ENCODE peak calls at places on chromosome 14, in eight cellular contexts. I is PC-3, Z is cardiac muscle cell, E is transverse colon, N is mucosa of descending colon, H is astrocyte of the spinal cord, C is right lobe of liver, Q is HFF-Myc. Y is an unnamed sample.

GRCh38 chr14:96682401-96682800 is 114.8 kb upstream of the VRK1 start:
- DNase-seq in E (no peak), I (peak; percentile 9), Q (no peak), C (no peak), Z (no peak), H (no peak), N (no peak), Y (no peak)

GRCh38 chr14:101193126-101193844 is 289.8 kb upstream of the RTL1 start:
- DNase-seq in H (no peak), E (no peak), N (no peak), I (no peak), Z (no peak), C (peak; percentile 28), Q (no peak), Y (no peak)

GRCh38 chr14:100840751-100841444 is 15.0 kb downstream of the MEG3 start:
- DNase-seq in N (no peak), C (no peak), I (no peak), H (no peak), Z (no peak), Q (no peak), E (no peak), Y (no peak)

GRCh38 chr14:90608925-90609324 is 207.3 kb downstream of the TTC7B start:
- DNase-seq in I (no peak), Z (no peak), Q (no peak), E (no peak), H (peak; percentile 44), N (no peak), C (no peak), Y (no peak)

GRCh38 chr14:88552859-88553258 is 1.9 kb downstream of the PTPN21 start:
- DNase-seq in C (no peak), H (no peak), N (no peak), Z (no peak), E (no peak), Q (no peak), I (no peak), Y (no peak)

GRCh38 chr14:38065101-38065762 is 142.5 kb upstream of the SSTR1 start:
- DNase-seq in C (no peak), N (no peak), Z (no peak), E (no peak), Q (no peak), H (no peak), I (no peak), Y (no peak)

GRCh38 chr14:24156840-24157239 is 4.2 kb upstream of the IRF9 start:
- DNase-seq in I (no peak), Q (no peak), H (no peak), N (no peak), E (no peak), Z (no peak), C (no peak), Y (no peak)

GRCh38 chr14:61183486-61183885 is 97.7 kb downstream of the TMEM30B start:
- DNase-seq in C (no peak), I (no peak), E (no peak), Q (no peak), H (peak; percentile 50), N (no peak), Z (peak; percentile 44), Y (no peak)

GRCh38 chr14:43872222-43872621 is 634.9 kb downstream of the FSCB start:
- DNase-seq in E (no peak), Q (no peak), Z (no peak), C (no peak), H (no peak), I (no peak), N (no peak), Y (no peak)

GRCh38 chr14:95254356-95254755 is 65.4 kb downstream of the CLMN start:
- DNase-seq in I (no peak), Z (peak; percentile 46), N (no peak), Q (no peak), C (no peak), H (no peak), E (no peak), Y (no peak)

GRCh38 chr14:48008646-48009045 is 333.2 kb upstream of the MDGA2 start:
- DNase-seq in H (no peak), C (no peak), Z (no peak), E (no peak), N (no peak), I (no peak), Q (no peak), Y (no peak)

GRCh38 chr14:64788706-64789105 is 84.5 kb downstream of the PLEKHG3 start:
- DNase-seq in C (no peak), Z (peak; percentile 84), I (peak; percentile 94), Q (peak; percentile 78), E (no peak), N (no peak), H (peak; percentile 88), Y (peak; percentile 88)

DNA sequence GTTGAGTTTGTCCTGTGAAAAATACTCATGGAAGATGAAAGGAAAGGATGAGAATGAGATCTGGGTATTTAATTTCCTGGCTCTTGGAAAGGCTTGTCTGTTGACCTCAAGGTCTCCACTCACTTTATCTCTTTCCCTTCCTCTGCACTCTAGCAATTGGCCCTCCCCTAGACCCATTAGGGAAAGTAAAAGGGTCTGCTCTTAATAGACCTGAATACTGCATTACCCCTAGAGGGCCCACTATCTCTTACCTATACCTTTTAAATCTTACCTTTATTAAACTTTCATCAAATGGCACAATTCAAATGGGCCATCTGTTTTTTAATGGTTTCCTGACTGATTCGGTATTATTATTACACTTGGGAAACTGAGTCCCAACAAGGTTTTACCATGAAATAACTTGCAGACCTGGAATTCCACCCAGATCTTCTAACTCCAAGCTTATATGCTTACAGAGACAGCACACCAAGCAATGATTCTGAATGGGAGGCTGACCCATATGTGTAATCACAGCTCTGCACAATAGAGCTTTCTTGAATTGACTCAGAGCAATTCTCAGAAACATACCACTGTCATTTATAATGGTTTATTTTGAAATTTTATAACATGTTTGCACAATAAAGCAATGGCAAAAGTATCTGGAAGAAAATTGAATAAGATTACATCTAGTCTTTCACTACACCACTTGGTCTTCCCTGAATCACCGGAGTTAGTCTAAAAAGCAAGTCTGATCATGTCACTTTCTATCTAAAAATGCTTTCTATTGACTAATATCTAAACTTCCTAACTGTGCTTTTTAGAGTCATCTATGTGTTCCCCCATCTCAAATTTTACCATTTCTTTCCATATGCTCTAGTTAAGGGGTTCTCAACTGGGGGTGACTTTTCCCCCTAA is 618.5 kb downstream of the NRXN3 start:
- DNase-seq in I (no peak), H (no peak), Z (no peak), E (no peak), Q (no peak), N (no peak), C (no peak), Y (no peak)
- TF ChIP-seq CTCF in I (no peak), H (no peak), Z (no peak), E (no peak), Q (no peak), N (no peak), C (no peak), Y (no peak)

GRCh38 chr14:105086833-105087307 is 21.6 kb upstream of the GPR132 start:
- DNase-seq in Z (peak; percentile 84), I (peak; percentile 84), H (peak; percentile 78), C (peak; percentile 73), Q (no peak), N (peak; percentile 88), E (peak; percentile 80), Y (no peak)

GRCh38 chr14:105088812-105089745 is 23.8 kb upstream of the GPR132 start:
- DNase-seq in E (no peak), N (peak; percentile 44), I (no peak), H (no peak), Q (no peak), Z (no peak), C (peak; percentile 44), Y (no peak)

GRCh38 chr14:105087963-105088811 is 23.0 kb upstream of the GPR132 start:
- DNase-seq in H (peak; percentile 77), Z (peak; percentile 86), I (peak; percentile 72), E (peak; percentile 31), Q (no peak), N (peak; percentile 64), C (peak; percentile 49), Y (no peak)

GRCh38 chr14:105085766-105086165 is 20.5 kb upstream of the GPR132 start:
- DNase-seq in E (no peak), I (no peak), N (no peak), Q (no peak), H (no peak), C (no peak), Z (no peak), Y (no peak)

DNA sequence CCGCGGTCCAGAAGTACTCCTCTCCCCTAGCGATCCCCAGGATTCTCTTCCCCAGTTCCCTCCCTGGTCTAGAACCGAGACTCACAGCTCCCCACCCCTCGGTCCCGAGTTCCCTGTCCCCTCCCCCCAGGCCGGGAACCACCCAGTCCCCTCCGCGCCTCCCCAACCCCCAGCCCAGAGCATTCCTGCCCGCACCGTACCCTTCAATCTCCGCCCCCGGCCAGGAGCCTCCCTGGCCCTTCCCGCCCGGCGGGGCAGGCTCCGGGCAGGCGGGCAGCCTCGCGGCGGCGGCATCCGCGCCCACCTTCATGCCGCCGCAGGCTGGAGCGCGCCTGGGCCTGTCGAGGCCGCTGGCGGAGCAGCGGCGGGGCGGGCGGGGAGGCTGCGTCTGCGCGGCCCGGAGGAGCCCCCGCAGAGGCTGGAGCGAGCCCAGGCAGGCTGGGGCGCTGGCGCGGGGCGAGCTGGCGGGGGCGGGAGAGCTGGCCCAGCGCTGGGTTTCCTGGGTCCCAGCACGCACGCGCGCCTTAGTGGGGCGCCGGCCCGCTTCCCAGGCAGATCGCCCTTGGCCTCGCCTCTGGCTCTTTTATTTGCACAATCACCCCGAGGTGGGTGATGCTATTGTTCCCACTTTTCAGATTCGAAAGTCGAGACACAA is 22.2 kb upstream of the GPR132 start:
- DNase-seq in E (no peak), Q (no peak), N (peak; percentile 58), H (peak; percentile 54), Z (peak; percentile 75), I (peak; percentile 53), C (peak; percentile 49), Y (no peak)
- H3K4me3 ChIP-seq in E (peak overlapping the region; percentile 54), Q (peak overlapping the region; percentile 42), N (peak overlapping the region; percentile 10), H (peak overlapping the region; percentile 53), Z (peak overlapping the region; percentile 2), I (peak overlapping the region; percentile 74), C (peak overlapping the region; percentile 32), Y (peak overlapping the region; percentile 67)

GRCh38 chr14:32826404-32827082 is 112.1 kb upstream of the NPAS3 start:
- DNase-seq in I (peak; percentile 30), H (peak; percentile 32), Q (no peak), N (no peak), C (no peak), Z (peak; percentile 44), E (no peak), Y (no peak)
- TF ChIP-seq CTCF in I (peak; percentile 28), H (peak; percentile 35), Q (no peak), N (no peak), C (no peak), Z (peak; percentile 35), E (no peak), Y (no peak)

DNA sequence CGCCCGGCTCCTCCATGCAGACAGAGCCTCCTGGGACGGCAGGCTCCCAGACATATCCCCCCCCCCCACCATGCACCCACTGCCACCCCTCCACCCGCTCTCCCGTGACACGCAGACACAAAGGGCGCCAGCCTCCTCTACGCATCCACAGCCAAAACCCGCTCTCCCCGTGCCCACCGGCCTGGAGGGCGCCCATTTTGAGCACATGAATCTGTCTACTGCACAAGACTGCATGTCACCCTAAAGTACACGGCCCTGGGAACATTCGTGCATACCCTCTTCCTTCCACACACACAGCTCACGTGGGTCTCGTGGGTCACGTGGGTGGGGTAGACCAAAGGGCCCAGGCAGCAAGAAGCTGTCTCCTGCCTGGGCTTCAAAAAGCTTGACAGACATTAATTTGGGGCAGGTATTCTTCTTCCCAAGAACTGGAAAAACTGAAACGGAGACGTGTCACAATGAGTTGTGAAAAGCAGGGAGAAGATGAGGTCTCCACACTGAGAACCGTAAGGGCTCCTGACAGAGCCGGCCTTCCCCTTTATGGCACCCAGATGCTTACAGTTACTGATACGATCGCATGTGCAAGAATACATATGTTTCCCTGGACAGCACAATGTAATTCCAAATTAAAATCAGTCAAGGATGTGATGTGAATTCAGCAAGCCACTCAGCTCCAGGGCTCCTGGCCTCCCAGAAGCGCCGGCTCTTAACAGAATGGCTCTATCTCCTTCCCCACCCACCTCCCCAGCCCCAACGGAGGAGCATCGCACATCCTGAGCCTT is 2.0 kb downstream of the TGFB3 start:
- DNase-seq in Z (peak; percentile 40), H (no peak), I (no peak), N (no peak), E (peak; percentile 16), C (no peak), Q (no peak), Y (no peak)
- H3K4me3 ChIP-seq in Z (no peak overlapping the region), H (peak overlapping the region; percentile 55), I (peak overlapping the region; percentile 96), N (no peak overlapping the region), E (peak overlapping the region; percentile 93), C (peak overlapping the region; percentile 66), Q (peak overlapping the region; percentile 62), Y (peak overlapping the region; percentile 18)